ENCODE peak calls at places on chromosomes 4 and X, in four cellular contexts. W, N, O and D are unnamed samples.

GRCh38 chr4:13982008-13982407 is 354.5 kb upstream of the BOD1L1 start:
- DNase-seq in W (no peak), N (no peak), O (no peak), D (no peak)

GRCh38 chr4:82275431-82276423 is 98.1 kb downstream of the HNRNPD start:
- DNase-seq in W (peak), N (peak), O (no peak), D (no peak)

GRCh38 chr4:189525304-189525703 is 415.4 kb upstream of the FRG1 start:
- DNase-seq in W (no peak), N (no peak), O (no peak), D (no peak)

GRCh38 chr4:93770201-93770600 is 58.4 kb upstream of the ATOH1 start:
- DNase-seq in W (no peak), N (no peak), O (no peak), D (no peak)

GRCh38 chrX:117969337-117969736 is 147.3 kb downstream of the KLHL13 start:
- DNase-seq in W (no peak), N (no peak), O (no peak), D (no peak)

GRCh38 chr4:109559625-109559982 is 442 bp upstream of the MCUB start:
- DNase-seq in W (peak), N (peak), O (no peak), D (no peak)

GRCh38 chr4:13093170-13093569 is 391.0 kb downstream of the RAB28 start:
- DNase-seq in W (no peak), N (no peak), O (no peak), D (no peak)

GRCh38 chr4:13944095-13944501 is 316.6 kb upstream of the BOD1L1 start:
- DNase-seq in W (no peak), N (no peak), O (no peak), D (no peak)

GRCh38 chr4:48193921-48194320 is 59.9 kb upstream of the TXK start:
- DNase-seq in W (no peak), N (no peak), O (no peak), D (no peak)

GRCh38 chr4:95215991-95216605 is 332.7 kb downstream of the UNC5C start:
- DNase-seq in W (no peak), N (no peak), O (no peak), D (peak)

GRCh38 chrX:133670394-133670793 is 255.1 kb upstream of the GPC4 start:
- DNase-seq in W (peak), N (no peak), O (peak), D (peak)

GRCh38 chr4:36712013-36712412 is 430.6 kb downstream of the DTHD1 start:
- DNase-seq in W (no peak), N (no peak), O (no peak), D (no peak)

GRCh38 chrX:7996414-7996813 is 69.2 kb upstream of the PNPLA4 start:
- DNase-seq in W (peak), N (no peak), O (peak), D (peak)

GRCh38 chr4:173167793-173168395 is 717 bp upstream of the GALNT7 start:
- DNase-seq in W (peak), N (peak), O (peak), D (peak)

GRCh38 chr4:173169178-173169427 is 492 bp downstream of the GALNT7 start:
- DNase-seq in W (no peak), N (no peak), O (no peak), D (no peak)

GRCh38 chr4:173169428-173170209 is 1.0 kb downstream of the GALNT7 start:
- DNase-seq in W (peak), N (peak), O (peak), D (peak)

GRCh38 chr4:173170210-173170778 is 1.7 kb downstream of the GALNT7 start:
- DNase-seq in W (peak), N (no peak), O (no peak), D (peak)

DNA sequence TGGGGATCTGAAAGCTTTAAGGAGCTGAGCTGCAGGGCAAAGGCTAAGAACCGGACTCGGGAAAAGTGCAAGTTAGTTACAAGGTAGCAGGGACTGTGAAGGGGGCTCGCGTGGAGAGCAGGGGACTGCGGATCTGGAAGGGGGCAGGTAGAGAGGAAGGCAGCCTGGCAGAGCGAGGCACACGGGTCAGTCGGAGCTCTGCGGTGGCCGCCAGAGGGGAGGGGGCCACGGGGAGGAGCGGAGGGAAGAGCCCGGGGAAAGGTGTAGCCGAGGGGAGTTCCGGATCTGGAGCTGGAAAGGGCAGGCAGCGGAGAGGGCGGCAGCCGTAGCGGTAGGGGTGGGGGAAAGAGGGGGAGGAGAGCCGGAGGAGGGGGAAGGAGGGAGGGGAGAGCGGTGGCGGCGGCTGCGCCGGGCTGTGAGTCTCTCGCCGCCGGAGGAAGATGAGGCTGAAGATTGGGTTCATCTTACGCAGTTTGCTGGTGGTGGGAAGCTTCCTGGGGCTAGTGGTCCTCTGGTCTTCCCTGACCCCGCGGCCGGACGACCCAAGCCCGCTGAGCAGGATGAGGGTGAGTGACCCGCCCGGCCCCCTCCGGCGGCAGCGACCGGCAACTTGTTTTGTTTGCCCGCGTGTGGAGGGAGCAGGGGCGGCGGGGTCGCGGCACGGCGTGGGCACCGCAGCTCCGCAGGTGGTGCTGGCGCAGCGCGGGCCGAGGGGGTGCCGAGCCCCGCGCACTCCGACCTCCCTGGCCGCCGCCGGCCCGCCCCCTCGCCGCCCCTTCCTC is at the start of gene GALNT7:
- DNase-seq in W (peak), N (peak), O (peak), D (peak)
- H2BK120ac ChIP-seq in W (peak), N (peak), O (peak), D (peak)

GRCh38 chrX:150692296-150692695 is 900 bp upstream of the MTMR1 start:
- DNase-seq in W (no peak), N (no peak), O (no peak), D (no peak)
- H3K9ac ChIP-seq in W (peak), N (peak), O (peak), D (peak)

GRCh38 chrX:55006827-55007621 is 6.9 kb downstream of the APEX2 start:
- DNase-seq in W (no peak), N (no peak), O (no peak), D (no peak)
- H2BK120ac ChIP-seq in W (no peak), N (no peak), O (no peak), D (no peak)

GRCh38 chr4:2484169-2484568 is 15.3 kb downstream of the RNF4 start:
- DNase-seq in W (no peak), N (no peak), O (no peak), D (no peak)

GRCh38 chr4:2484993-2485392 is 16.1 kb downstream of the RNF4 start:
- DNase-seq in W (no peak), N (no peak), O (no peak), D (no peak)

GRCh38 chr4:2482693-2483092 is 13.8 kb downstream of the RNF4 start:
- DNase-seq in W (no peak), N (no peak), O (peak), D (no peak)

GRCh38 chr4:2482192-2482591 is 13.3 kb downstream of the RNF4 start:
- DNase-seq in W (no peak), N (no peak), O (no peak), D (no peak)

DNA sequence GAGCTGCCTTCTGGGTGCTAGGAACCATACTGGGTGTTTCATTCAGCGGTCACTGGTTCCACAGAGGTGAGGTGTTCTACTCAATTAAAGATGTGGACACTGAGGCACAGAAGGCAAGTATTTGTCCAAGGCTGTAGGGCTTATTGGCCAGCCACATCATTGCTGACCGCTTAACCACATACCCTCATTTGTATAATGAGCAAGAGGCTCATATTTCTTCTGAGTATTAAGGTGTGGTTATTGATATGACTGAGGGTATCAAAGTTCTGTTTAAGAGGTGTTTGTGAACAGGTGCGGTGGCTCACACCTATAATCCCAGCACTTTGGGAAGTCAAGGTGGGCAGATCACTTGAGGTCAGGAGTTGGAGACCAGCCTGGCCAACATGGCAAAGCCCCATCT is 14.3 kb downstream of the RNF4 start:
- DNase-seq in W (no peak), N (no peak), O (no peak), D (no peak)
- H3K9ac ChIP-seq in W (no peak), N (no peak), O (no peak), D (no peak)

DNA sequence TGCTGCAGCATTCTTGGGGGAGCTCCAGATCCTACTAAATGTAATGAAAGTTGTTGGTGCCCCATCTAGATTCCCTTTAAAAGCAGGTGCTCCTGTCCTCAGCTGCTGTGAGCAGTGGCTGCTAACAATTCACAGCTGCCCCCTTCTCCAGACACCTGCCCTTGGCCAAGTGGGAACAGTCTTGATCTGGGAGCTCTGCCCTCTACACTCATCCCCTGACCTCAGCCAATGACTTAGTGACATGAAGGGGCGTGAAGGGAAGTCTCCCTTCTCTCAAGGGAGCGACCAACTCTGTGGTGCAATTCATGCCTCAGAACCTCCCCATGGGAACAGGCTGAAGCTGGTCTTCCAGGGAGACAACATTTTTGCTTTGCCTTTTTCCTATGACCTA is 125.7 kb downstream of the EIF4E start:
- DNase-seq in W (no peak), N (no peak), O (no peak), D (no peak)
- H2BK120ac ChIP-seq in W (no peak), N (no peak), O (no peak), D (no peak)

GRCh38 chr4:121950680-121951569 is 935 bp downstream of the TRPC3 start:
- DNase-seq in W (peak), N (peak), O (peak), D (peak)
- H3K9ac ChIP-seq in W (peak), N (peak), O (peak), D (peak)

DNA sequence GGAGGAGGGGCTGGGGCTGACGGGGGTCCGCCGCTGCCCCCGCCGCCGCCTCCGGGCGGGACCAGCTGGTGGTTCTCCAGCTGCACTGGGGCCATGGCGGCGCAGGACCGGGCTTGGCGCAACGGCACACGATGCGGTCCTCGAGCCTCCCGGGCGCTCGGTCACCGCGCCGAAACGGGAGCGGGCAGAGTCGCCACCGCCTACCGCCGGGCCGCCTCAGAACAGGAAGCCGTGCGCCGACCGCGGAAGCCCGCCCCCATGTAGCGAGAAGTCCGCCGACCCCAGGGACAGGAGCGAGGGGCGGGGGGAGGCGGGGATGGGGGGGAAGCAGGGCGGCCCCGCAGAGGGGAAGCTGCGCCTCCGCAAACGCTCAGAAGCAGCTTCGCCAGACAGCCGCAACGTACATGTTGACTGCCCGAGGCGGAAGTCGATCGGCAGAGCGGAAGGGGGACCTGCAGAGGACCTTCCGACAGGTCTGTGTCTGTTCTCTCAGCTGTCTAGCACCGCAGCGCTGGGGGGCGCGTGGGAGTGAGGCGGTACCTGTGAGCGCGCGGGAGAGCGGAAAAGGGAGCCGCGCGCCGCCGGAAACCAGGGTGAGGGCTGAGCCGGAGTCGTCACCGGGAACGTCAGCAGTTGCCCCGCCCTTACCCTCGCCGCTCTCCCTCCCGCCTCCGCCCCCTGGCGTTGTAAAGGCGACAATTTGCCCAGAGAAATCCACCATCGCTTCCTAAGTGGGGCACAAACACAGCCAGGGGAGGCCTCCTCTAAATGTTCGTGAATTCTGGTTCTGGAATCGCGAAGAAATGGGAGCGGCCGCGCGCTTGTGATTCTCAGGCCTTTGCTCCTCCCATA is at the start of gene MED14:
- DNase-seq in W (peak), N (peak), O (peak), D (peak)
- H2BK120ac ChIP-seq in W (no peak), N (no peak), O (peak), D (peak)

GRCh38 chrX:154531626-154532025 is 15.0 kb downstream of the G6PD start:
- DNase-seq in W (peak), N (peak), O (peak), D (peak)

GRCh38 chrX:154535892-154536291 is 10.8 kb downstream of the G6PD start:
- DNase-seq in W (no peak), N (no peak), O (no peak), D (no peak)

GRCh38 chrX:154539077-154539476 is 7.6 kb downstream of the G6PD start:
- DNase-seq in W (no peak), N (no peak), O (no peak), D (no peak)

GRCh38 chrX:154532690-154533089 is 14.0 kb downstream of the G6PD start:
- DNase-seq in W (no peak), N (no peak), O (no peak), D (no peak)

GRCh38 chrX:154534526-154535322 is 11.9 kb downstream of the G6PD start:
- DNase-seq in W (peak), N (peak), O (peak), D (peak)
- H3K9ac ChIP-seq in W (no peak), N (no peak), O (no peak), D (peak)

GRCh38 chrX:24375732-24376131 is 15.3 kb downstream of the SUPT20HL1 start:
- DNase-seq in W (no peak), N (no peak), O (no peak), D (no peak)
- H2BK120ac ChIP-seq in W (no peak), N (no peak), O (no peak), D (no peak)